ENCODE peak calls at places on chromosomes 13 and 19, in four cellular contexts. U, E, S and O are unnamed samples.

GRCh38 chr19:3243851-3244700 is 19.6 kb downstream of the CELF5 start:
- DNase-seq in U (no peak), E (no peak), S (peak; percentile 56), O (no peak)

GRCh38 chr19:52688335-52688734 is 46.5 kb downstream of the ZNF611 start:
- DNase-seq in U (no peak), E (no peak), S (no peak), O (no peak)

GRCh38 chr13:45773236-45773635 is 71.1 kb downstream of the CBY2 start:
- DNase-seq in U (no peak), E (no peak), S (peak; percentile 20), O (no peak)

GRCh38 chr19:1657632-1658445 is 5.4 kb upstream of the TCF3 start:
- DNase-seq in U (no peak), E (no peak), S (no peak), O (no peak)

GRCh38 chr19:23996549-23996948 is 81.9 kb downstream of the ZNF726 start:
- DNase-seq in U (peak; percentile 35), E (no peak), S (no peak), O (no peak)

GRCh38 chr19:49333426-49334288 is 1.5 kb upstream of the CD37 start:
- DNase-seq in U (no peak), E (no peak), S (no peak), O (no peak)

GRCh38 chr13:52395704-52396103 is 10.3 kb downstream of the THSD1 start:
- DNase-seq in U (no peak), E (no peak), S (no peak), O (no peak)

GRCh38 chr13:73576291-73576690 is 517.5 kb downstream of the KLF5 start:
- DNase-seq in U (no peak), E (no peak), S (no peak), O (no peak)

GRCh38 chr19:7540761-7541480 is 5.4 kb downstream of the PNPLA6 start:
- DNase-seq in U (no peak), E (no peak), S (no peak), O (peak; percentile 83)

GRCh38 chr13:94063096-94063495 is 416.4 kb downstream of the DCT start:
- DNase-seq in U (no peak), E (no peak), S (peak; percentile 27), O (no peak)

GRCh38 chr19:44570984-44571684 is 41.7 kb upstream of the CEACAM20 start:
- DNase-seq in U (peak; percentile 82), E (no peak), S (peak; percentile 89), O (peak; percentile 90)

GRCh38 chr13:75021151-75021550 is 460.8 kb downstream of the TBC1D4 start:
- DNase-seq in U (no peak), E (no peak), S (no peak), O (no peak)

GRCh38 chr13:33548065-33548464 is 262.5 kb upstream of the STARD13 start:
- DNase-seq in U (no peak), E (no peak), S (no peak), O (no peak)

GRCh38 chr13:91381371-91381770 is 17.1 kb upstream of the GPC5 start:
- DNase-seq in U (no peak), E (no peak), S (peak; percentile 69), O (no peak)

GRCh38 chr19:4911314-4911713 is 2.0 kb downstream of the UHRF1 start:
- DNase-seq in U (no peak), E (no peak), S (peak; percentile 23), O (no peak)

GRCh38 chr13:96821381-96821780 is 172.9 kb downstream of the OXGR1 start:
- DNase-seq in U (no peak), E (no peak), S (peak; percentile 40), O (no peak)

GRCh38 chr19:54481326-54481930 is 8.3 kb upstream of the CDC42EP5 start:
- DNase-seq in U (no peak), E (no peak), S (peak; percentile 48), O (no peak)

GRCh38 chr13:64817721-64818120 is 2412.4 kb downstream of the PCDH9 start:
- DNase-seq in U (no peak), E (no peak), S (peak; percentile 15), O (no peak)

GRCh38 chr13:42538996-42539395 is 35.0 kb upstream of the TNFSF11 start:
- DNase-seq in U (no peak), E (no peak), S (no peak), O (no peak)

GRCh38 chr13:20193142-20193923 is 595 bp upstream of the GJB2 start:
- DNase-seq in U (no peak), E (no peak), S (no peak), O (no peak)

GRCh38 chr19:4064551-4065260 is 2.0 kb downstream of the ZBTB7A start:
- DNase-seq in U (no peak), E (peak; percentile 73), S (peak; percentile 54), O (no peak)

GRCh38 chr19:49677901-49678674 is 1.0 kb downstream of the PRMT1 start:
- DNase-seq in U (peak; percentile 91), E (peak; percentile 75), S (peak; percentile 56), O (peak; percentile 91)

GRCh38 chr13:38641164-38641948 is 45.5 kb upstream of the FREM2 start:
- DNase-seq in U (no peak), E (no peak), S (no peak), O (no peak)

GRCh38 chr13:102721800-102722231 is 27.0 kb upstream of the METTL21C start:
- DNase-seq in U (no peak), E (no peak), S (peak; percentile 34), O (no peak)

GRCh38 chr13:20124303-20124702 is 36.5 kb downstream of the GJA3 start:
- DNase-seq in U (no peak), E (no peak), S (no peak), O (no peak)

GRCh38 chr19:11094520-11094894 is 5.2 kb downstream of the LDLR start:
- DNase-seq in U (no peak), E (no peak), S (no peak), O (no peak)

GRCh38 chr19:32458500-32459123 is 53.0 kb downstream of the DPY19L3 start:
- DNase-seq in U (no peak), E (no peak), S (no peak), O (no peak)

GRCh38 chr13:79861731-79862130 is 380.8 kb downstream of the NDFIP2 start:
- DNase-seq in U (no peak), E (no peak), S (no peak), O (no peak)

GRCh38 chr19:49468199-49468598 is 5.8 kb upstream of the FLT3LG start:
- DNase-seq in U (no peak), E (no peak), S (no peak), O (no peak)

GRCh38 chr13:19618925-19619324 is 14.5 kb upstream of the MPHOSPH8 start:
- DNase-seq in U (no peak), E (no peak), S (peak; percentile 54), O (no peak)

GRCh38 chr13:104779311-104779710 is 1713.1 kb upstream of the SLC10A2 start:
- DNase-seq in U (no peak), E (no peak), S (peak; percentile 90), O (no peak)

GRCh38 chr19:58117841-58118575 is 20.0 kb upstream of the ZSCAN18 start:
- DNase-seq in U (no peak), E (no peak), S (peak; percentile 24), O (no peak)

GRCh38 chr13:107681611-107682010 is 533.7 kb downstream of the LIG4 start:
- DNase-seq in U (no peak), E (no peak), S (no peak), O (no peak)

GRCh38 chr13:107675847-107676550 is 539.3 kb downstream of the LIG4 start:
- DNase-seq in U (no peak), E (no peak), S (no peak), O (no peak)

GRCh38 chr13:107680115-107680514 is 535.2 kb downstream of the LIG4 start:
- DNase-seq in U (no peak), E (no peak), S (peak; percentile 19), O (no peak)

DNA sequence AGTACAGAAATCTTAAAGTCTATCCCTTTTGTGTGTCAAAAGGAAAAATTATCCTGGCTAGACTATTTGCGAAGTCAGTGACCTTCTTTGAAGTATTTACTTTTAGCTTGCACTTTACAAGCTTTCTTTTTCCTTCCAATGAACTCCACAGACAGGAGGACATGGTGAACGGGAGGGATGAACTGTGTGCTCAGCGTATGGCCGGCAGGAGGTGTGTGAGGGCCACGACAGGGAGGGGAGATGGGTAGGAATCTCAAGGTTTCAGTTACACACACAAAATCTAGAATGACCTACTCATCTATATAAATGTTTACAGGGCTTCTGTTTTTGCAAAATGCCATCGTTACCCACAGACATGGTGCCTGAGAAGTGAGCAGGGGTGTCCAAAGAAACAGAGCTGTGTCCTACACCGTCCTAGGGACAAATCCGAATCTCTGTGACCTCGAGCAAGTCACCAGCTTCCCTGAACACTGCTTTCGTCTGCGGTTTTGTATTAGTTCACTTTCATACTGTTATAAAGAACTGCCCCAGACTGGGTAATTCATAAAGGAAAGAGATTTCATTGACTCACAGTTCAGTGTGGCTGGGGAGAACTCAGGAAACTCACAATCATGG is 537.2 kb downstream of the LIG4 start:
- DNase-seq in U (no peak), E (no peak), S (peak; percentile 50), O (no peak)
- TF ChIP-seq CTCF in U (no peak), E (no peak), S (peak; percentile 11), O (no peak)

DNA sequence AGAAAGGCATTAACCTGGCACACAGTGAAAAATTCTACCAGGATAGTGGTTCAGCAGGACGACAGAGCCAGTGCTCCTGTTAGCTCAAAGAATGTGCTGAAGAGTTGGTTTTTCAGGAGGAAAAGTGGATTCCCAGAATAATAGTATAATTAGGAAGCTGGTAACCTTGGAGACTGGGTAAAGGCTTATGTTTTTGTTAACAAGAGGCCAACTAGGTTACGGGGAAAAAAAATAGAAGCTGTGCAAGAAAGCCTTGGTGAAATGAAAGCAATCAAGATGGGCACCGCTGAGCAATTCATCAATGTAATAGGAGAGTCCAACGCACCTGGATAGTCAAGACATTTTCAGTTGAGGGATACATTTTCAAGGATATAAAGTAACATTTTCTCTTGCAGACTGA is 54.6 kb downstream of the SLC15A1 start:
- DNase-seq in U (no peak), E (no peak), S (no peak), O (peak; percentile 5)
- TF ChIP-seq CTCF in U (no peak), E (no peak), S (no peak), O (no peak)

GRCh38 chr19:15260939-15261338 is 28.7 kb upstream of the EPHX3 start:
- DNase-seq in U (no peak), E (no peak), S (no peak), O (no peak)
- TF ChIP-seq CTCF in U (peak; percentile 25), E (no peak), S (peak; percentile 25), O (peak; percentile 55)

DNA sequence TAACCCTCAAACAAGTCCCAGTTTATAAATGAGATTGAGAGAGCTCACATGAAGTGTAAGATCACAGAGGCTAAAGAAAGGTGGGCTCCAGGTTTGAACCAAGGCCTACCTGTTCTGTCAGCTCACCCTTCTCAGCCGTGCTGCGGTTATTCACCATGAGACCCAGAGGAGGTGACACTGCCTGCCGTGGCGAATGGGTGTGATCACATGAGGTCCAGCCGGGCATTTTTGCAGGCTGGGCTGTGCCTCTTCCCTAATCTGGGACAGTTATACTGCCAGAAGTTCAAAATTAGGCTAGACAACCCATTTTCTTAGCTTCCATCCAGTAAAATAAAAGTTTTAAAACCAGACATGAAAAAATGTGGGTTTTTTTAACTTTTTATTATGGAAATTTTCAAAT is 146.8 kb downstream of the FOXO1 start:
- DNase-seq in U (no peak), E (no peak), S (no peak), O (no peak)
- TF ChIP-seq CTCF in U (no peak), E (no peak), S (no peak), O (no peak)

DNA sequence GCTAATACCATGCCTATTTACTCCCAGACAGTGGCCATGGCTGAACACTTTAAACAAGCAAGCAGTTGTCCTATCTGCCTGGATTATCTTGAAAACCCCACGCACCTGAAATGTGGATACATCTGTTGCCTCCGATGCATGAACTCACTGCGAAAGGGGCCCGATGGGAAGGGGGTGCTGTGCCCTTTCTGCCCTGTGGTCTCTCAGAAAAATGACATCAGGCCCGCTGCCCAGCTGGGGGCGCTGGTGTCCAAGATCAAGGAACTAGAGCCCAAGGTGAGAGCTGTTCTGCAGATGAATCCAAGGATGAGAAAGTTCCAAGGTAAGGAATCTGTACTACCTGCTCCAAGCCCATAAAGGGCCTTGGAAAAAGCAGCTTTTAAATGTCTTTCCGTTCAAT is 8.6 kb downstream of the RFPL4AL1 start:
- DNase-seq in U (no peak), E (no peak), S (no peak), O (peak; percentile 74)
- TF ChIP-seq CTCF in U (no peak), E (no peak), S (no peak), O (no peak)